ENCODE peak calls at places on chromosomes 5 and 9, in four cellular contexts. Y, E, B and L are unnamed samples.

GRCh38 chr5:43802651-43803050 is 199.7 kb downstream of the NNT start:
- DNase-seq in Y (no peak), E (no peak), B (no peak), L (no peak)

GRCh38 chr5:133111299-133111698 is 59.5 kb downstream of the HSPA4 start:
- DNase-seq in Y (peak; percentile 67), E (peak; percentile 80), B (peak; percentile 66), L (peak; percentile 63)

GRCh38 chr9:83630938-83631457 is 8.1 kb downstream of the IDNK start:
- DNase-seq in Y (no peak), E (no peak), B (no peak), L (no peak)

GRCh38 chr5:66239034-66239433 is 94.9 kb downstream of the SREK1 start:
- DNase-seq in Y (no peak), E (no peak), B (no peak), L (no peak)

GRCh38 chr5:54362992-54363630 is 52.7 kb upstream of the ARL15 start:
- DNase-seq in Y (no peak), E (no peak), B (no peak), L (no peak)

GRCh38 chr9:70435948-70436347 is 21.5 kb upstream of the KLF9 start:
- DNase-seq in Y (no peak), E (no peak), B (no peak), L (no peak)

GRCh38 chr5:155010881-155011280 is 2.7 kb upstream of the KIF4B start:
- DNase-seq in Y (no peak), E (no peak), B (no peak), L (no peak)

GRCh38 chr5:107040907-107041306 is 629.8 kb downstream of the EFNA5 start:
- DNase-seq in Y (no peak), E (no peak), B (no peak), L (no peak)

GRCh38 chr9:36158917-36159316 is 10.3 kb upstream of the CCIN start:
- DNase-seq in Y (no peak), E (no peak), B (no peak), L (no peak)